ENCODE peak calls at places on chromosomes 12 and 14, in eight cellular contexts. One of them, this sample, is unnamed.

GRCh38 chr12:30701056-30701455 is 5.4 kb upstream of the IPO8 start:
- DNase-seq in endothelial cell of umbilical vein: no peak
- DNase-seq in upper lobe of left lung: no peak
- DNase-seq in heart left ventricle: no peak
- DNase-seq in gastrocnemius medialis: no peak
- DNase-seq in uterus: no peak
- DNase-seq in suprapubic skin: no peak
- DNase-seq in spleen: no peak
- DNase-seq in this sample: no peak

GRCh38 chr14:83470466-83470865 is 1936.8 kb upstream of the SEL1L start:
- DNase-seq in suprapubic skin: no peak
- DNase-seq in upper lobe of left lung: no peak
- DNase-seq in uterus: no peak
- DNase-seq in spleen: no peak
- DNase-seq in heart left ventricle: no peak
- DNase-seq in endothelial cell of umbilical vein: no peak
- DNase-seq in gastrocnemius medialis: no peak
- DNase-seq in this sample: no peak

GRCh38 chr14:99758121-99758871 is 34.9 kb upstream of the EML1 start:
- DNase-seq in gastrocnemius medialis: no peak
- DNase-seq in suprapubic skin: peak; percentile 67
- DNase-seq in upper lobe of left lung: no peak
- DNase-seq in heart left ventricle: no peak
- DNase-seq in spleen: no peak
- DNase-seq in endothelial cell of umbilical vein: peak; percentile 84
- DNase-seq in uterus: no peak
- DNase-seq in this sample: no peak

GRCh38 chr12:89960011-89960507 is 251.4 kb upstream of the ATP2B1 start:
- DNase-seq in spleen: no peak
- DNase-seq in heart left ventricle: no peak
- DNase-seq in endothelial cell of umbilical vein: peak; percentile 8
- DNase-seq in suprapubic skin: no peak
- DNase-seq in upper lobe of left lung: no peak
- DNase-seq in gastrocnemius medialis: no peak
- DNase-seq in uterus: no peak
- DNase-seq in this sample: no peak

GRCh38 chr14:44657688-44658388 is 150.8 kb upstream of the FSCB start:
- DNase-seq in uterus: no peak
- DNase-seq in spleen: no peak
- DNase-seq in upper lobe of left lung: no peak
- DNase-seq in endothelial cell of umbilical vein: no peak
- DNase-seq in gastrocnemius medialis: no peak
- DNase-seq in heart left ventricle: no peak
- DNase-seq in suprapubic skin: no peak
- DNase-seq in this sample: no peak

GRCh38 chr12:47909839-47910465 is 5.2 kb upstream of the VDR start:
- DNase-seq in gastrocnemius medialis: no peak
- DNase-seq in suprapubic skin: no peak
- DNase-seq in endothelial cell of umbilical vein: no peak
- DNase-seq in spleen: no peak
- DNase-seq in heart left ventricle: no peak
- DNase-seq in upper lobe of left lung: no peak
- DNase-seq in uterus: no peak
- DNase-seq in this sample: no peak

GRCh38 chr12:25644964-25645363 is 91.9 kb upstream of the LMNTD1 start:
- DNase-seq in heart left ventricle: no peak
- DNase-seq in suprapubic skin: no peak
- DNase-seq in spleen: no peak
- DNase-seq in upper lobe of left lung: no peak
- DNase-seq in gastrocnemius medialis: no peak
- DNase-seq in uterus: no peak
- DNase-seq in endothelial cell of umbilical vein: no peak
- DNase-seq in this sample: no peak

GRCh38 chr12:107748472-107748871 is 12.5 kb downstream of the PRDM4 start:
- DNase-seq in spleen: no peak
- DNase-seq in uterus: no peak
- DNase-seq in endothelial cell of umbilical vein: peak; percentile 84
- DNase-seq in gastrocnemius medialis: no peak
- DNase-seq in suprapubic skin: no peak
- DNase-seq in heart left ventricle: no peak
- DNase-seq in upper lobe of left lung: no peak
- DNase-seq in this sample: no peak

GRCh38 chr14:72476657-72477499 is 417.0 kb downstream of the DPF3 start:
- DNase-seq in spleen: no peak
- DNase-seq in upper lobe of left lung: no peak
- DNase-seq in endothelial cell of umbilical vein: no peak
- DNase-seq in suprapubic skin: no peak
- DNase-seq in gastrocnemius medialis: peak; percentile 35
- DNase-seq in uterus: no peak
- DNase-seq in heart left ventricle: no peak
- DNase-seq in this sample: no peak

DNA sequence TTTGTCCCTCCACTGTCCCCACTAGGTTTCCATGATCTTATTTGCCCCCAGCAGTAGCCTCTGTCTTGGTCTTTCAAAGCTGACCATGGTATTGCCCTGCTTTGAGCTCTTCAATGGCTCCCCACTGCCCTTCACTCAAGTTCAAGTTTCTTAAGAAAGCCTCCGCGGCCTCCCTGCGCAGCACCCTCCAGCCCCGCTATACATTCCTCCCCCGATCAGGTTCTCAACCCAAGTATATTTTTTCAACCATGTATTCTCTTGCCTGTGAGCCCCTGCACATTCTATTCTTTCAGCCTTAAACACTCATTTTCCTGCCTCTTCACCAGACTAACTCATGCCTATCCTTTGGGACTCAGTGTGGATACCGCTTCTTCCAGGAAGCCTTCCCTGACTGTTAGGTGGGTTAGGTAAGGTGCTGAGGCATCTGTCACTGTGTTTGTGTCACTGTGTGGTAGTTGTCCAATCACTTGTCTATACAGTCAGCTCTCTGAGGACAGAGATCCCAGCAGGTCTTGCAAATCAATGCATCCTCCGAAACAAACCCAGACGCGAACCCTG is 4.3 kb downstream of the FAIM2 start:
- DNase-seq in heart left ventricle: no peak
- DNase-seq in endothelial cell of umbilical vein: no peak
- DNase-seq in suprapubic skin: no peak
- DNase-seq in upper lobe of left lung: no peak
- DNase-seq in gastrocnemius medialis: no peak
- DNase-seq in spleen: no peak
- DNase-seq in uterus: no peak
- DNase-seq in this sample: no peak
- H3K27me3 ChIP-seq in heart left ventricle: peaks cover 13% of the 10 kb centered on the region
- H3K27me3 ChIP-seq in endothelial cell of umbilical vein: peaks cover 2% of the 10 kb centered on the region
- H3K27me3 ChIP-seq in suprapubic skin: peaks cover 16% of the 10 kb centered on the region
- H3K27me3 ChIP-seq in upper lobe of left lung: no peaks in the 10 kb centered on the region
- H3K27me3 ChIP-seq in gastrocnemius medialis: peaks cover 6% of the 10 kb centered on the region
- H3K27me3 ChIP-seq in spleen: peaks cover 45% of the 10 kb centered on the region
- H3K27me3 ChIP-seq in uterus: no peaks in the 10 kb centered on the region
- H3K27me3 ChIP-seq in this sample: no peaks in the 10 kb centered on the region

DNA sequence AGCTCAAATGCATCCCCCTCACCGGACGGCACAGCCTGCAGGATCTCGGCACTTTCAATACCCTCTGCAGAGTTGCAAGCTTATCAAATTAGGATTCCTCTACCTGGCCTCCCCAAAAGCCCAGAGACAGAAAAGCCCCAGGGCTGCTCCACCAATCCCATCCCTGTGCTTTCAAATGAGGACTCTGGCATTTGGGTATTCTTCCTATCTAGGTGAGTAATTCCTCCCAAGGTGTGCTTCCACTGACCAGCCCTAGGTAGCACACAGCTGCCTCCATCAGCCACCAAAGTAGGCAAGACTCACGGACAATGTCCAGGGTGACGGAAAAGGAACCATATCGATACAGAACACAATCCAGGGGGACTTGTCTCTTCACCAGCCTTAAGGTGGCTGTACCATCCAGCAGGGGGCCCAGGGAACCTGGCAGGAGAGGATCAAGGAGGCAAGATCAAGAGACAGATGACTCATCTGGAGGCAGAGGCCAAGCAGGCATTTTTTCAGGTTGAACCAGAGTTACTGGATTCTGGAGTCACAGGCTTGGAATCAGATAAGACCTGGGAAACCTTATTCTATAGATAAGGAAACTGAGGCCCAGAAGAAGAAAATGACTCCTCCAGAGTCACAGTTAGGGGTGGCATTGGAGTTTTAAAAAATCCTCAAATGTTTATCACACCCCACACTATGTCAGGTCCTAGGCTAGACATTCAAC is 9.9 kb downstream of the PMEL start:
- DNase-seq in uterus: no peak
- DNase-seq in endothelial cell of umbilical vein: peak; percentile 40
- DNase-seq in spleen: no peak
- DNase-seq in gastrocnemius medialis: no peak
- DNase-seq in upper lobe of left lung: no peak
- DNase-seq in heart left ventricle: no peak
- DNase-seq in suprapubic skin: no peak
- DNase-seq in this sample: no peak
- TF ChIP-seq POLR2A in uterus: no peak
- TF ChIP-seq POLR2A in endothelial cell of umbilical vein: no peak
- TF ChIP-seq POLR2A in spleen: no peak
- TF ChIP-seq POLR2A in gastrocnemius medialis: no peak
- TF ChIP-seq POLR2A in upper lobe of left lung: no peak
- TF ChIP-seq POLR2A in heart left ventricle: no peak
- TF ChIP-seq POLR2A in suprapubic skin: no peak
- TF ChIP-seq POLR2A in this sample: no peak

GRCh38 chr14:68627050-68627867 is 165.6 kb downstream of the ZFP36L1 start:
- DNase-seq in spleen: no peak
- DNase-seq in heart left ventricle: no peak
- DNase-seq in upper lobe of left lung: no peak
- DNase-seq in endothelial cell of umbilical vein: no peak
- DNase-seq in gastrocnemius medialis: no peak
- DNase-seq in uterus: no peak
- DNase-seq in suprapubic skin: no peak
- DNase-seq in this sample: no peak
- H3K27me3 ChIP-seq in spleen: peaks cover 8% of the 10 kb centered on the region
- H3K27me3 ChIP-seq in heart left ventricle: no peaks in the 10 kb centered on the region
- H3K27me3 ChIP-seq in upper lobe of left lung: no peaks in the 10 kb centered on the region
- H3K27me3 ChIP-seq in endothelial cell of umbilical vein: no peaks in the 10 kb centered on the region
- H3K27me3 ChIP-seq in gastrocnemius medialis: no peaks in the 10 kb centered on the region
- H3K27me3 ChIP-seq in uterus: no peaks in the 10 kb centered on the region
- H3K27me3 ChIP-seq in suprapubic skin: no peaks in the 10 kb centered on the region
- H3K27me3 ChIP-seq in this sample: no peaks in the 10 kb centered on the region

GRCh38 chr14:103340480-103341212 is 6.6 kb downstream of the EIF5 start:
- DNase-seq in upper lobe of left lung: no peak
- DNase-seq in uterus: no peak
- DNase-seq in gastrocnemius medialis: no peak
- DNase-seq in endothelial cell of umbilical vein: no peak
- DNase-seq in spleen: no peak
- DNase-seq in heart left ventricle: no peak
- DNase-seq in suprapubic skin: no peak
- DNase-seq in this sample: no peak

GRCh38 chr14:103343905-103344797 is 10.1 kb downstream of the EIF5 start:
- DNase-seq in endothelial cell of umbilical vein: no peak
- DNase-seq in suprapubic skin: no peak
- DNase-seq in gastrocnemius medialis: no peak
- DNase-seq in uterus: no peak
- DNase-seq in upper lobe of left lung: no peak
- DNase-seq in heart left ventricle: no peak
- DNase-seq in spleen: no peak
- DNase-seq in this sample: no peak

GRCh38 chr14:103346286-103346685 is 12.2 kb downstream of the EIF5 start:
- DNase-seq in gastrocnemius medialis: no peak
- DNase-seq in spleen: no peak
- DNase-seq in suprapubic skin: no peak
- DNase-seq in upper lobe of left lung: no peak
- DNase-seq in uterus: no peak
- DNase-seq in endothelial cell of umbilical vein: no peak
- DNase-seq in heart left ventricle: no peak
- DNase-seq in this sample: no peak

GRCh38 chr14:103341250-103342129 is 7.5 kb downstream of the EIF5 start:
- DNase-seq in suprapubic skin: no peak
- DNase-seq in gastrocnemius medialis: no peak
- DNase-seq in spleen: no peak
- DNase-seq in endothelial cell of umbilical vein: no peak
- DNase-seq in upper lobe of left lung: no peak
- DNase-seq in uterus: no peak
- DNase-seq in heart left ventricle: no peak
- DNase-seq in this sample: no peak

GRCh38 chr14:103343164-103343879 is 9.3 kb downstream of the EIF5 start:
- DNase-seq in heart left ventricle: no peak
- DNase-seq in suprapubic skin: no peak
- DNase-seq in endothelial cell of umbilical vein: no peak
- DNase-seq in spleen: no peak
- DNase-seq in uterus: no peak
- DNase-seq in upper lobe of left lung: no peak
- DNase-seq in gastrocnemius medialis: no peak
- DNase-seq in this sample: no peak
- TF ChIP-seq POLR2A in heart left ventricle: no peak
- TF ChIP-seq POLR2A in suprapubic skin: no peak
- TF ChIP-seq POLR2A in endothelial cell of umbilical vein: peak; percentile 13
- TF ChIP-seq POLR2A in spleen: no peak
- TF ChIP-seq POLR2A in uterus: no peak
- TF ChIP-seq POLR2A in upper lobe of left lung: no peak
- TF ChIP-seq POLR2A in gastrocnemius medialis: no peak
- TF ChIP-seq POLR2A in this sample: no peak

DNA sequence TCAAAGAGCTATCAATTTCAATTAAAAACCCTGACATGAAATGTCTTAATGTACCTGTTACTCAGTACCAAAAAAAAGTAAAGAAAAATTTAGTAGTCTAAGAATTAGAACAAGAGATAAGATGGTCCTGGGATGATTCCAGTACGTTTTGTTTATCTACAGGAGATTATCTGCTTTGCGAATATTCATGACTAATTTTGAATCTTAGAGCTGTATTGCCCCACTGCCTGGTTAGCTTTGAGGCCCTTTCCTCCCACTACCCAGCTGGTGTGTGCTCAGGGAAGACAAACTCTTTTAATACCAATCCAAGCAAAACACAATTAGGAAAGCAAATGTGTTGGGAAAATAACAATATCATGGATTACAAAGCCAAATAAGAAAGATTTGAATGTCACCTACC is 263.5 kb downstream of the FOXG1 start:
- DNase-seq in uterus: no peak
- DNase-seq in heart left ventricle: no peak
- DNase-seq in upper lobe of left lung: no peak
- DNase-seq in gastrocnemius medialis: no peak
- DNase-seq in suprapubic skin: no peak
- DNase-seq in spleen: no peak
- DNase-seq in endothelial cell of umbilical vein: no peak
- DNase-seq in this sample: no peak
- H3K27me3 ChIP-seq in uterus: no peaks in the 10 kb centered on the region
- H3K27me3 ChIP-seq in heart left ventricle: no peaks in the 10 kb centered on the region
- H3K27me3 ChIP-seq in upper lobe of left lung: no peaks in the 10 kb centered on the region
- H3K27me3 ChIP-seq in gastrocnemius medialis: no peaks in the 10 kb centered on the region
- H3K27me3 ChIP-seq in suprapubic skin: no peaks in the 10 kb centered on the region
- H3K27me3 ChIP-seq in spleen: no peaks in the 10 kb centered on the region
- H3K27me3 ChIP-seq in endothelial cell of umbilical vein: no peaks in the 10 kb centered on the region
- H3K27me3 ChIP-seq in this sample: no peaks in the 10 kb centered on the region